ENCODE peak calls at places on chromosomes 1 and 21, in ten cellular contexts. One of them, this sample, is unnamed.

GRCh38 chr1:49597436-49597835 is 426.3 kb downstream of the AGBL4 start:
- DNase-seq in esophagus squamous epithelium: no peak
- DNase-seq in sigmoid colon: no peak
- DNase-seq in IMR-90: no peak
- DNase-seq in astrocyte of the cerebellum: no peak
- DNase-seq in fibroblast of lung: no peak
- DNase-seq in fibroblast of mammary gland: no peak
- DNase-seq in PC-9: no peak
- DNase-seq in pancreas: no peak
- DNase-seq in right lobe of liver: no peak
- DNase-seq in this sample: no peak

GRCh38 chr1:210882414-210883221 is 251.3 kb downstream of the KCNH1 start:
- DNase-seq in fibroblast of mammary gland: no peak
- DNase-seq in sigmoid colon: no peak
- DNase-seq in astrocyte of the cerebellum: peak
- DNase-seq in PC-9: no peak
- DNase-seq in fibroblast of lung: peak
- DNase-seq in esophagus squamous epithelium: no peak
- DNase-seq in IMR-90: peak
- DNase-seq in pancreas: no peak
- DNase-seq in right lobe of liver: no peak
- DNase-seq in this sample: peak

GRCh38 chr1:186605762-186606350 is 74.4 kb downstream of the PTGS2 start:
- DNase-seq in right lobe of liver: no peak
- DNase-seq in pancreas: no peak
- DNase-seq in sigmoid colon: peak
- DNase-seq in esophagus squamous epithelium: no peak
- DNase-seq in PC-9: peak
- DNase-seq in IMR-90: peak
- DNase-seq in fibroblast of lung: peak
- DNase-seq in astrocyte of the cerebellum: peak
- DNase-seq in fibroblast of mammary gland: peak
- DNase-seq in this sample: peak

GRCh38 chr21:28944296-28944695 is 48.4 kb downstream of the LTN1 start:
- DNase-seq in fibroblast of mammary gland: peak
- DNase-seq in astrocyte of the cerebellum: no peak
- DNase-seq in IMR-90: peak
- DNase-seq in sigmoid colon: no peak
- DNase-seq in esophagus squamous epithelium: no peak
- DNase-seq in PC-9: no peak
- DNase-seq in pancreas: no peak
- DNase-seq in fibroblast of lung: peak
- DNase-seq in right lobe of liver: no peak
- DNase-seq in this sample: peak

GRCh38 chr1:17181785-17182464 is 23.0 kb upstream of the PADI1 start:
- DNase-seq in astrocyte of the cerebellum: no peak
- DNase-seq in sigmoid colon: no peak
- DNase-seq in right lobe of liver: no peak
- DNase-seq in PC-9: no peak
- DNase-seq in fibroblast of mammary gland: no peak
- DNase-seq in esophagus squamous epithelium: no peak
- DNase-seq in fibroblast of lung: no peak
- DNase-seq in pancreas: no peak
- DNase-seq in IMR-90: no peak
- DNase-seq in this sample: no peak

GRCh38 chr1:38208720-38209632 is 162.4 kb upstream of the POU3F1 start:
- DNase-seq in pancreas: no peak
- DNase-seq in sigmoid colon: no peak
- DNase-seq in esophagus squamous epithelium: no peak
- DNase-seq in fibroblast of lung: no peak
- DNase-seq in IMR-90: no peak
- DNase-seq in astrocyte of the cerebellum: no peak
- DNase-seq in right lobe of liver: no peak
- DNase-seq in PC-9: no peak
- DNase-seq in fibroblast of mammary gland: no peak
- DNase-seq in this sample: peak

GRCh38 chr1:72357411-72357810 is 75.1 kb upstream of the NEGR1 start:
- DNase-seq in astrocyte of the cerebellum: no peak
- DNase-seq in fibroblast of mammary gland: peak
- DNase-seq in right lobe of liver: no peak
- DNase-seq in PC-9: no peak
- DNase-seq in esophagus squamous epithelium: no peak
- DNase-seq in pancreas: no peak
- DNase-seq in fibroblast of lung: peak
- DNase-seq in sigmoid colon: no peak
- DNase-seq in IMR-90: peak
- DNase-seq in this sample: peak

GRCh38 chr1:153961421-153961820 is 1.9 kb downstream of the SLC39A1 start:
- DNase-seq in pancreas: no peak
- DNase-seq in PC-9: no peak
- DNase-seq in fibroblast of mammary gland: no peak
- DNase-seq in sigmoid colon: no peak
- DNase-seq in right lobe of liver: no peak
- DNase-seq in IMR-90: no peak
- DNase-seq in astrocyte of the cerebellum: no peak
- DNase-seq in fibroblast of lung: no peak
- DNase-seq in esophagus squamous epithelium: no peak
- DNase-seq in this sample: no peak

GRCh38 chr1:116826818-116827606 is 72.8 kb downstream of the CD2 start:
- DNase-seq in fibroblast of mammary gland: peak
- DNase-seq in right lobe of liver: no peak
- DNase-seq in fibroblast of lung: peak
- DNase-seq in pancreas: no peak
- DNase-seq in PC-9: peak
- DNase-seq in astrocyte of the cerebellum: no peak
- DNase-seq in esophagus squamous epithelium: no peak
- DNase-seq in IMR-90: peak
- DNase-seq in sigmoid colon: no peak
- DNase-seq in this sample: no peak

GRCh38 chr1:154434346-154435075 is 29.4 kb downstream of the IL6R start:
- DNase-seq in fibroblast of mammary gland: peak
- DNase-seq in sigmoid colon: peak
- DNase-seq in IMR-90: no peak
- DNase-seq in right lobe of liver: no peak
- DNase-seq in fibroblast of lung: peak
- DNase-seq in astrocyte of the cerebellum: no peak
- DNase-seq in PC-9: no peak
- DNase-seq in esophagus squamous epithelium: no peak
- DNase-seq in pancreas: no peak
- DNase-seq in this sample: peak

GRCh38 chr21:33013618-33014017 is 12.1 kb upstream of the OLIG2 start:
- DNase-seq in IMR-90: no peak
- DNase-seq in esophagus squamous epithelium: no peak
- DNase-seq in right lobe of liver: no peak
- DNase-seq in sigmoid colon: no peak
- DNase-seq in fibroblast of lung: no peak
- DNase-seq in astrocyte of the cerebellum: no peak
- DNase-seq in fibroblast of mammary gland: no peak
- DNase-seq in PC-9: no peak
- DNase-seq in pancreas: no peak
- DNase-seq in this sample: no peak

GRCh38 chr1:109877320-109877771 is 33.3 kb upstream of the CSF1 start:
- DNase-seq in pancreas: no peak
- DNase-seq in IMR-90: peak
- DNase-seq in PC-9: peak
- DNase-seq in astrocyte of the cerebellum: peak
- DNase-seq in esophagus squamous epithelium: no peak
- DNase-seq in fibroblast of mammary gland: peak
- DNase-seq in sigmoid colon: peak
- DNase-seq in right lobe of liver: no peak
- DNase-seq in fibroblast of lung: peak
- DNase-seq in this sample: peak

GRCh38 chr1:22908880-22909426 is 63.7 kb downstream of the LACTBL1 start:
- DNase-seq in fibroblast of mammary gland: no peak
- DNase-seq in fibroblast of lung: no peak
- DNase-seq in pancreas: no peak
- DNase-seq in PC-9: no peak
- DNase-seq in astrocyte of the cerebellum: no peak
- DNase-seq in right lobe of liver: no peak
- DNase-seq in IMR-90: no peak
- DNase-seq in esophagus squamous epithelium: no peak
- DNase-seq in sigmoid colon: no peak
- DNase-seq in this sample: no peak

GRCh38 chr1:100860397-100860991 is 34.1 kb downstream of the EXTL2 start:
- DNase-seq in fibroblast of lung: peak
- DNase-seq in astrocyte of the cerebellum: peak
- DNase-seq in sigmoid colon: no peak
- DNase-seq in right lobe of liver: no peak
- DNase-seq in fibroblast of mammary gland: peak
- DNase-seq in IMR-90: peak
- DNase-seq in PC-9: no peak
- DNase-seq in esophagus squamous epithelium: no peak
- DNase-seq in pancreas: no peak
- DNase-seq in this sample: peak

GRCh38 chr1:205672395-205672889 is 7.9 kb downstream of the SLC45A3 start:
- DNase-seq in right lobe of liver: no peak
- DNase-seq in fibroblast of lung: no peak
- DNase-seq in IMR-90: no peak
- DNase-seq in esophagus squamous epithelium: no peak
- DNase-seq in pancreas: no peak
- DNase-seq in astrocyte of the cerebellum: no peak
- DNase-seq in sigmoid colon: no peak
- DNase-seq in fibroblast of mammary gland: no peak
- DNase-seq in PC-9: no peak
- DNase-seq in this sample: no peak
- TF ChIP-seq CTCF in right lobe of liver: no peak
- TF ChIP-seq CTCF in fibroblast of lung: no peak
- TF ChIP-seq CTCF in IMR-90: no peak
- TF ChIP-seq CTCF in esophagus squamous epithelium: no peak
- TF ChIP-seq CTCF in pancreas: no peak
- TF ChIP-seq CTCF in astrocyte of the cerebellum: no peak
- TF ChIP-seq CTCF in sigmoid colon: no peak
- TF ChIP-seq CTCF in fibroblast of mammary gland: no peak
- TF ChIP-seq CTCF in PC-9: peak
- TF ChIP-seq CTCF in this sample: peak

DNA sequence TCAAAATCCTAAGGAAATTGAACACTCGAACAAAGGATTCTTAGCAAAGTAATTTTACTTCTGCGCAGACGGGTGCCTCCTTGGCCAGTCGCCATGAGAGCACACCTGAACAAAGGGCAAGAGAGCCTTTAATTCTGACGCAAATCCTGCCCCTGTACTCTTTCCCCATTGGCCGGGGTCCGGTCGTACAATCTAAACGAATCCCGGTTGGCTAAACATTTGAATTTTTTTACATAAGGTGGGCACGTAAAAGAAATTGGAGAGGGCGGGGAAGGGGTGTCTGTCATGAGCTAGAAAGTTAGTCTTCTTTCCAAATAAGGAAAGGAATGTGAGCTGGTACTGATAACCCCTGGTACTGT is 8.2 kb upstream of the IL22RA1 start:
- DNase-seq in esophagus squamous epithelium: no peak
- DNase-seq in sigmoid colon: no peak
- DNase-seq in pancreas: no peak
- DNase-seq in PC-9: peak
- DNase-seq in fibroblast of mammary gland: no peak
- DNase-seq in astrocyte of the cerebellum: no peak
- DNase-seq in IMR-90: no peak
- DNase-seq in right lobe of liver: peak
- DNase-seq in fibroblast of lung: no peak
- DNase-seq in this sample: no peak
- H3K4me3 ChIP-seq in esophagus squamous epithelium: no peak
- H3K4me3 ChIP-seq in sigmoid colon: no peak
- H3K4me3 ChIP-seq in pancreas: no peak
- H3K4me3 ChIP-seq in PC-9: no peak
- H3K4me3 ChIP-seq in fibroblast of mammary gland: no peak
- H3K4me3 ChIP-seq in astrocyte of the cerebellum: no peak
- H3K4me3 ChIP-seq in IMR-90: no peak
- H3K4me3 ChIP-seq in right lobe of liver: no peak
- H3K4me3 ChIP-seq in fibroblast of lung: no peak
- H3K4me3 ChIP-seq in this sample: no peak

GRCh38 chr1:97014426-97014825 is 292.8 kb downstream of the PTBP2 start:
- DNase-seq in fibroblast of mammary gland: no peak
- DNase-seq in IMR-90: no peak
- DNase-seq in astrocyte of the cerebellum: no peak
- DNase-seq in PC-9: no peak
- DNase-seq in esophagus squamous epithelium: no peak
- DNase-seq in sigmoid colon: no peak
- DNase-seq in pancreas: no peak
- DNase-seq in fibroblast of lung: no peak
- DNase-seq in right lobe of liver: no peak
- DNase-seq in this sample: no peak

GRCh38 chr1:97013904-97014303 is 292.3 kb downstream of the PTBP2 start:
- DNase-seq in right lobe of liver: no peak
- DNase-seq in astrocyte of the cerebellum: peak
- DNase-seq in PC-9: no peak
- DNase-seq in fibroblast of mammary gland: peak
- DNase-seq in IMR-90: peak
- DNase-seq in sigmoid colon: no peak
- DNase-seq in esophagus squamous epithelium: no peak
- DNase-seq in pancreas: no peak
- DNase-seq in fibroblast of lung: peak
- DNase-seq in this sample: peak

DNA sequence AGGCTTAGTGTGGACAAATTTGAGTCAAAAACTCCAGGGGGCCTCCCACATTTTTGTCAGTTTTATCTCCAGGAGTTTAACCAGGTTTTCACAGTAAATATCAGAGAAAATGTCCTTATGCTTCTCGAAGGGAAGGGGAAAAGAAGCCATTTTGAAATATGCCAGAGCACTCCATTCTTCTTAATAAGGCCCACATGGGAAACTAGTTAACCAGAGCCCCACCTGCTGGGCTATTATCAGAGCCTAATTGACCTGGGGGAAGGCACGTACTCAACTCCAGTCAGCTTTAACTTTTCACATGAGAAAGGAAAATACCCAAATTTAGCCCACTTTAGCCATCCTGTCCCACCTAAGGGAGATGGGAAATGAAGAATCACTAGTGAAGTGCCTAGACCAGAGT is 296.3 kb downstream of the PTBP2 start:
- DNase-seq in pancreas: no peak
- DNase-seq in right lobe of liver: no peak
- DNase-seq in esophagus squamous epithelium: no peak
- DNase-seq in fibroblast of lung: no peak
- DNase-seq in sigmoid colon: no peak
- DNase-seq in astrocyte of the cerebellum: no peak
- DNase-seq in fibroblast of mammary gland: no peak
- DNase-seq in PC-9: no peak
- DNase-seq in IMR-90: no peak
- DNase-seq in this sample: no peak
- TF ChIP-seq CTCF in pancreas: no peak
- TF ChIP-seq CTCF in right lobe of liver: peak
- TF ChIP-seq CTCF in esophagus squamous epithelium: no peak
- TF ChIP-seq CTCF in fibroblast of lung: no peak
- TF ChIP-seq CTCF in sigmoid colon: no peak
- TF ChIP-seq CTCF in astrocyte of the cerebellum: no peak
- TF ChIP-seq CTCF in fibroblast of mammary gland: no peak
- TF ChIP-seq CTCF in PC-9: no peak
- TF ChIP-seq CTCF in IMR-90: no peak
- TF ChIP-seq CTCF in this sample: no peak

DNA sequence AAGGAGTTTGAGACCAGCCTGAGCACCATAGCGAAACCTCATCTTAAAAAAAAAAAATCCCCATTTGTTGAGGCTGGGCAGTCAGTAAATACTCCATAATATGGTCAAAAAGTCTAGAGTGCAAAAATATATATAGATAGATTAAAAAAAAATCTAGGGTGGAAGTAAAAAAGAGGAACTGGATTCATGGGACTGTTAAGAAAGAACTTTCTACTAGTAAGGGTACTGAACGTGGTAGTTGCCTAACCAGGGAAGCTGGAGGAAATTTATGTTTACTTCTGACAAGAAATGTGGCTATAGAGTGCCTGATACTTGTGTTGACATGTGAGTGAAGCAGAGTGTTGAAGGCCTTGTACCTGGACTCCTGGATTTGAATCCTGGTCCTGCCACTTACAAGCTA is 265.9 kb upstream of the FAM78B start:
- DNase-seq in astrocyte of the cerebellum: no peak
- DNase-seq in sigmoid colon: no peak
- DNase-seq in IMR-90: no peak
- DNase-seq in fibroblast of lung: no peak
- DNase-seq in pancreas: no peak
- DNase-seq in fibroblast of mammary gland: no peak
- DNase-seq in right lobe of liver: no peak
- DNase-seq in PC-9: no peak
- DNase-seq in esophagus squamous epithelium: no peak
- DNase-seq in this sample: no peak
- H3K4me3 ChIP-seq in astrocyte of the cerebellum: no peak
- H3K4me3 ChIP-seq in sigmoid colon: no peak
- H3K4me3 ChIP-seq in IMR-90: no peak
- H3K4me3 ChIP-seq in fibroblast of lung: no peak
- H3K4me3 ChIP-seq in pancreas: no peak
- H3K4me3 ChIP-seq in fibroblast of mammary gland: no peak
- H3K4me3 ChIP-seq in right lobe of liver: no peak
- H3K4me3 ChIP-seq in PC-9: no peak
- H3K4me3 ChIP-seq in esophagus squamous epithelium: no peak
- H3K4me3 ChIP-seq in this sample: no peak

This sample was measured in AG10803.